ENCODE peak calls at places on chromosomes 13 and 19, in nine cellular contexts. B is esophagus muscularis mucosa; L is A172; K is kidney; X is left cardiac atrium; N is HT1080; U is central memory CD4-positive, alpha-beta T cell; S is stimulated activated CD8-positive, alpha-beta memory T cell treated with anti-CD3 and anti-CD28 coated beads, Interleukin-2, amount 100 ng/mL, for 1 hour; M is heart right ventricle. E is an unnamed sample.

GRCh38 chr19:50432658-50433057 is at the start of gene MYBPC2:
- DNase-seq in B (no peak), L (no peak), K (no peak), X (no peak), N (no peak), U (no peak), S (no peak), M (no peak), E (no peak)

GRCh38 chr19:2330632-2331284 is 2.3 kb downstream of the SPPL2B start:
- DNase-seq in B (no peak), L (no peak), K (peak; percentile 75), X (no peak), N (no peak), U (no peak), S (no peak), M (no peak), E (no peak)

GRCh38 chr19:57850553-57851017 is 926 bp downstream of the ZNF587 start:
- DNase-seq in B (no peak), L (peak; percentile 72), K (no peak), X (no peak), N (peak; percentile 54), U (no peak), S (no peak), M (no peak), E (no peak)

GRCh38 chr13:36282818-36283432 is 14.7 kb downstream of the CCDC169 start:
- DNase-seq in B (no peak), L (peak; percentile 14), K (no peak), X (no peak), N (peak; percentile 9), U (no peak), S (no peak), M (no peak), E (peak; percentile 21)

GRCh38 chr19:49513746-49514118 is 1.3 kb downstream of the FCGRT start:
- DNase-seq in B (no peak), L (no peak), K (peak; percentile 78), X (no peak), N (no peak), U (no peak), S (no peak), M (no peak), E (peak; percentile 2)

GRCh38 chr13:45658586-45659235 is 43.2 kb upstream of the ERICH6B start:
- DNase-seq in B (peak; percentile 53), L (peak; percentile 3), K (no peak), X (no peak), N (peak; percentile 27), U (no peak), S (no peak), M (no peak), E (no peak)

GRCh38 chr13:24692541-24692940 is 12.3 kb downstream of the ATP12A start:
- DNase-seq in B (no peak), L (peak; percentile 29), K (no peak), X (peak; percentile 47), N (peak; percentile 65), U (no peak), S (no peak), M (no peak), E (no peak)

GRCh38 chr19:41445575-41445974 is 2.6 kb downstream of the ERICH4 start:
- DNase-seq in B (no peak), L (no peak), K (no peak), X (no peak), N (no peak), U (no peak), S (no peak), M (no peak), E (no peak)

GRCh38 chr13:22062478-22063205 is 391.8 kb downstream of the FGF9 start:
- DNase-seq in B (peak; percentile 70), L (no peak), K (no peak), X (no peak), N (no peak), U (no peak), S (no peak), M (no peak), E (no peak)

GRCh38 chr13:113557013-113557412 is 27.5 kb upstream of the TFDP1 start:
- DNase-seq in B (peak; percentile 45), L (no peak), K (no peak), X (no peak), N (no peak), U (no peak), S (no peak), M (no peak), E (no peak)

GRCh38 chr19:55406869-55407624 is 541 bp downstream of the UBE2S start:
- DNase-seq in B (no peak), L (no peak), K (peak; percentile 85), X (peak; percentile 58), N (no peak), U (no peak), S (no peak), M (no peak), E (no peak)

GRCh38 chr19:27679399-27679798 is 1533.6 kb downstream of the UQCRFS1 start:
- DNase-seq in B (peak; percentile 55), L (no peak), K (no peak), X (no peak), N (no peak), U (no peak), S (no peak), M (no peak), E (no peak)

GRCh38 chr13:48542581-48543341 is 9.9 kb upstream of the RCBTB2 start:
- DNase-seq in B (no peak), L (no peak), K (peak; percentile 75), X (peak; percentile 45), N (no peak), U (no peak), S (no peak), M (peak; percentile 47), E (no peak)

GRCh38 chr19:2587001-2587719 is 111.2 kb downstream of the GADD45B start:
- DNase-seq in B (no peak), L (no peak), K (peak; percentile 55), X (no peak), N (no peak), U (no peak), S (no peak), M (no peak), E (no peak)

GRCh38 chr13:98435356-98435755 is 141.6 kb downstream of the STK24 start:
- DNase-seq in B (no peak), L (no peak), K (no peak), X (no peak), N (no peak), U (no peak), S (no peak), M (no peak), E (no peak)

GRCh38 chr13:102812616-102813287 is 13.8 kb downstream of the BIVM start:
- DNase-seq in B (no peak), L (no peak), K (no peak), X (no peak), N (no peak), U (no peak), S (no peak), M (no peak), E (no peak)

GRCh38 chr13:36298535-36299068 is 988 bp upstream of the CCDC169 start:
- DNase-seq in B (no peak), L (peak; percentile 12), K (no peak), X (no peak), N (no peak), U (no peak), S (no peak), M (no peak), E (no peak)

GRCh38 chr13:26785845-26786630 is 25.5 kb upstream of the GPR12 start:
- DNase-seq in B (no peak), L (peak; percentile 13), K (no peak), X (peak; percentile 41), N (peak; percentile 61), U (peak; percentile 61), S (peak; percentile 16), M (peak; percentile 31), E (peak; percentile 39)

GRCh38 chr19:41696402-41697197 is 8.5 kb upstream of the CEACAM7 start:
- DNase-seq in B (no peak), L (no peak), K (no peak), X (no peak), N (no peak), U (no peak), S (no peak), M (no peak), E (no peak)